ENCODE peak calls at places on chromosomes 5 and 9, in eight cellular contexts. S is colonic mucosa; X is Caki2; A is NAMALWA; K is activated CD4-positive, alpha-beta T cell treated with anti-CD3 and anti-CD28 coated beads, Interleukin-2, amount 50 U/mL, for 48 hours; B is fibroblast of the conjunctiva; D is MCF 10A; Q is stimulated activated CD4-positive, alpha-beta T cell treated with anti-CD3 and anti-CD28 coated beads, Interleukin-15, amount 100 ng/mL, for 24 hours. G is an unnamed sample.

GRCh38 chr5:15260347-15261278 is 239.4 kb upstream of the FBXL7 start:
- DNase-seq in D (no peak), B (no peak), Q (no peak), A (no peak), X (no peak), S (no peak), K (no peak), G (no peak)

GRCh38 chr5:134462047-134462575 is 50.4 kb upstream of the CDKN2AIPNL start:
- DNase-seq in Q (no peak), A (no peak), S (no peak), B (no peak), D (no peak), K (no peak), X (no peak), G (no peak)

GRCh38 chr5:9932770-9933169 is 302.6 kb upstream of the TAS2R1 start:
- DNase-seq in B (peak), D (peak), A (no peak), S (no peak), X (peak), K (no peak), Q (no peak), G (no peak)

GRCh38 chr5:35229076-35230042 is 928 bp downstream of the PRLR start:
- DNase-seq in B (no peak), A (no peak), D (peak), X (no peak), Q (peak), K (peak), S (peak), G (no peak)

GRCh38 chr5:50856720-50857119 is 190.3 kb downstream of the PARP8 start:
- DNase-seq in D (no peak), B (no peak), Q (no peak), K (no peak), X (no peak), S (no peak), A (peak), G (no peak)

GRCh38 chr5:94968507-94969095 is 316.3 kb downstream of the MCTP1 start:
- DNase-seq in X (peak), D (peak), K (no peak), Q (peak), S (no peak), B (peak), A (peak), G (peak)

GRCh38 chr5:150186796-150187356 is 3.0 kb upstream of the SLC6A7 start:
- DNase-seq in S (peak), K (no peak), A (no peak), B (no peak), X (no peak), Q (no peak), D (no peak), G (no peak)

GRCh38 chr5:143297756-143298155 is 105.7 kb downstream of the NR3C1 start:
- DNase-seq in A (no peak), D (no peak), S (no peak), K (no peak), Q (no peak), X (no peak), B (no peak), G (no peak)

GRCh38 chr9:4335631-4336030 is 35.8 kb upstream of the GLIS3 start:
- DNase-seq in D (no peak), A (no peak), K (no peak), X (no peak), Q (no peak), S (no peak), B (no peak), G (no peak)

GRCh38 chr5:73759771-73760170 is 133.8 kb downstream of the ARHGEF28 start:
- DNase-seq in K (no peak), X (no peak), Q (no peak), D (no peak), B (no peak), A (no peak), S (no peak), G (no peak)

GRCh38 chr9:107784235-107784958 is 294.8 kb upstream of the KLF4 start:
- DNase-seq in B (peak), D (peak), Q (no peak), X (no peak), S (no peak), A (peak), K (no peak), G (peak)

GRCh38 chr5:150057511-150057910 is 28.8 kb downstream of the CSF1R start:
- DNase-seq in B (no peak), K (no peak), S (no peak), X (no peak), D (no peak), Q (no peak), A (no peak), G (no peak)

GRCh38 chr9:98331536-98332259 is 76.2 kb upstream of the TBC1D2 start:
- DNase-seq in K (no peak), X (no peak), A (no peak), B (no peak), Q (no peak), D (no peak), S (no peak), G (no peak)

GRCh38 chr9:79263666-79264460 is 307.9 kb upstream of the TLE4 start:
- DNase-seq in A (no peak), S (no peak), K (no peak), X (no peak), B (no peak), D (peak), Q (no peak), G (no peak)

GRCh38 chr5:53482717-53483638 is 2.5 kb downstream of the FST start:
- DNase-seq in A (no peak), X (no peak), Q (peak), B (no peak), D (no peak), K (peak), S (peak), G (no peak)

GRCh38 chr5:173888473-173889135 is 455 bp downstream of the CPEB4 start:
- DNase-seq in B (no peak), K (peak), X (no peak), A (peak), D (peak), S (peak), Q (peak), G (no peak)

GRCh38 chr5:5523066-5523505 is 100.6 kb downstream of the ICE1 start:
- DNase-seq in X (no peak), S (no peak), A (peak), K (no peak), D (no peak), B (no peak), Q (peak), G (no peak)

GRCh38 chr5:6377582-6378127 is 692 bp downstream of the MED10 start:
- DNase-seq in Q (no peak), S (no peak), D (no peak), A (no peak), B (no peak), K (no peak), X (no peak), G (no peak)

GRCh38 chr5:62144395-62145022 is 161.5 kb upstream of the KIF2A start:
- DNase-seq in B (no peak), S (no peak), D (peak), A (no peak), Q (no peak), X (no peak), K (no peak), G (no peak)

GRCh38 chr5:89282832-89283510 is 400.0 kb upstream of the MEF2C start:
- DNase-seq in Q (no peak), A (no peak), D (peak), X (peak), B (no peak), S (no peak), K (no peak), G (no peak)

GRCh38 chr5:38536968-38537367 is 19.5 kb downstream of the LIFR start:
- DNase-seq in B (no peak), K (no peak), S (no peak), D (no peak), X (no peak), Q (no peak), A (no peak), G (no peak)

GRCh38 chr5:151740958-151741373 is 17.5 kb downstream of the ATOX1 start:
- DNase-seq in S (no peak), X (peak), D (no peak), Q (no peak), B (no peak), K (no peak), A (no peak), G (no peak)

GRCh38 chr5:158832736-158833135 is 267.0 kb downstream of the EBF1 start:
- DNase-seq in D (peak), X (no peak), S (no peak), A (no peak), K (no peak), B (no peak), Q (no peak), G (no peak)

GRCh38 chr5:171842006-171842776 is 56.6 kb downstream of the SMIM23 start:
- DNase-seq in S (no peak), A (no peak), Q (no peak), X (no peak), B (no peak), D (no peak), K (no peak), G (no peak)

GRCh38 chr9:128249914-128250838 is 25.6 kb downstream of the GOLGA2 start:
- DNase-seq in X (peak), K (peak), B (peak), S (peak), D (peak), A (peak), Q (peak), G (no peak)

GRCh38 chr9:23824241-23825142 is 1.5 kb downstream of the ELAVL2 start:
- DNase-seq in D (peak), B (no peak), A (no peak), Q (no peak), S (no peak), K (no peak), X (no peak), G (no peak)

GRCh38 chr5:82018462-82018861 is 46.6 kb downstream of the ATG10 start:
- DNase-seq in K (no peak), A (no peak), S (no peak), Q (no peak), D (no peak), X (no peak), B (no peak), G (no peak)

GRCh38 chr5:55172937-55173695 is at the start of gene CDC20B:
- DNase-seq in X (peak), A (peak), B (no peak), S (peak), K (peak), Q (peak), D (peak), G (no peak)

GRCh38 chr9:98172604-98173003 is 19.8 kb downstream of the CORO2A start:
- DNase-seq in X (no peak), A (no peak), S (no peak), B (no peak), Q (no peak), D (peak), K (no peak), G (no peak)

GRCh38 chr9:119559986-119560385 is 190.8 kb upstream of the BRINP1 start:
- DNase-seq in K (no peak), D (no peak), S (no peak), A (no peak), Q (no peak), B (no peak), X (no peak), G (no peak)

GRCh38 chr9:105296445-105296844 is 52.0 kb downstream of the SLC44A1 start:
- DNase-seq in A (no peak), S (no peak), B (no peak), D (no peak), Q (no peak), X (no peak), K (no peak), G (no peak)

GRCh38 chr5:11617080-11617479 is 287.2 kb downstream of the CTNND2 start:
- DNase-seq in S (no peak), B (no peak), D (peak), X (no peak), A (no peak), Q (no peak), K (no peak), G (no peak)

GRCh38 chr9:94011134-94011533 is 56.0 kb upstream of the BARX1 start:
- DNase-seq in B (no peak), D (peak), Q (no peak), K (no peak), X (no peak), S (peak), A (no peak), G (no peak)

GRCh38 chr9:20219437-20219836 is 402.9 kb downstream of the MLLT3 start:
- DNase-seq in K (no peak), A (no peak), D (no peak), Q (no peak), B (no peak), S (peak), X (no peak), G (no peak)

GRCh38 chr9:97312101-97312500 is 4.6 kb downstream of the CCDC180 start:
- DNase-seq in Q (no peak), D (no peak), B (no peak), A (no peak), X (no peak), K (no peak), S (no peak), G (no peak)

GRCh38 chr5:172172912-172173591 is 15.0 kb downstream of the STK10 start:
- DNase-seq in Q (no peak), B (no peak), D (no peak), S (no peak), A (no peak), X (peak), K (no peak), G (no peak)

GRCh38 chr9:92650296-92650695 is 19.6 kb downstream of the IPPK start:
- DNase-seq in X (no peak), Q (no peak), S (no peak), K (no peak), D (no peak), B (no peak), A (no peak), G (no peak)

GRCh38 chr5:175444060-175444904 is at the start of gene DRD1:
- DNase-seq in K (peak), X (peak), S (peak), D (no peak), Q (peak), A (peak), B (no peak), G (no peak)

G was measured in brain pericyte.